ENCODE peak calls at places on chromosomes 1 and 21, in eight cellular contexts. One of them, this sample, is unnamed.

GRCh38 chr1:50023292-50024159 is at the start of gene AGBL4:
- DNase-seq in CD8-positive, alpha-beta T cell: no peak
- DNase-seq in IMR-90: no peak
- DNase-seq in PC-3: peak
- DNase-seq in left ventricle myocardium inferior: peak
- DNase-seq in body of pancreas: peak
- DNase-seq in HFF-Myc: no peak
- DNase-seq in cardiac fibroblast: peak
- DNase-seq in this sample: peak

GRCh38 chr1:100353073-100353801 is 931 bp downstream of the CDC14A start:
- DNase-seq in CD8-positive, alpha-beta T cell: peak
- DNase-seq in IMR-90: no peak
- DNase-seq in PC-3: no peak
- DNase-seq in left ventricle myocardium inferior: no peak
- DNase-seq in body of pancreas: peak
- DNase-seq in HFF-Myc: no peak
- DNase-seq in cardiac fibroblast: no peak
- DNase-seq in this sample: no peak

GRCh38 chr21:41580758-41581554 is 73.0 kb upstream of the TMPRSS2 start:
- DNase-seq in CD8-positive, alpha-beta T cell: no peak
- DNase-seq in IMR-90: no peak
- DNase-seq in PC-3: peak
- DNase-seq in left ventricle myocardium inferior: no peak
- DNase-seq in body of pancreas: no peak
- DNase-seq in HFF-Myc: no peak
- DNase-seq in cardiac fibroblast: no peak
- DNase-seq in this sample: no peak

GRCh38 chr1:46557403-46557802 is 6.0 kb upstream of the KNCN start:
- DNase-seq in CD8-positive, alpha-beta T cell: no peak
- DNase-seq in IMR-90: no peak
- DNase-seq in PC-3: no peak
- DNase-seq in left ventricle myocardium inferior: no peak
- DNase-seq in body of pancreas: no peak
- DNase-seq in HFF-Myc: no peak
- DNase-seq in cardiac fibroblast: no peak
- DNase-seq in this sample: no peak

GRCh38 chr1:211756471-211757020 is 74.0 kb downstream of the LPGAT1 start:
- DNase-seq in CD8-positive, alpha-beta T cell: no peak
- DNase-seq in IMR-90: no peak
- DNase-seq in PC-3: no peak
- DNase-seq in left ventricle myocardium inferior: no peak
- DNase-seq in body of pancreas: no peak
- DNase-seq in HFF-Myc: no peak
- DNase-seq in cardiac fibroblast: no peak
- DNase-seq in this sample: no peak

GRCh38 chr1:177780096-177780700 is 189.7 kb downstream of the SEC16B start:
- DNase-seq in CD8-positive, alpha-beta T cell: no peak
- DNase-seq in IMR-90: peak
- DNase-seq in PC-3: peak
- DNase-seq in left ventricle myocardium inferior: no peak
- DNase-seq in body of pancreas: peak
- DNase-seq in HFF-Myc: peak
- DNase-seq in cardiac fibroblast: peak
- DNase-seq in this sample: peak

GRCh38 chr21:26743524-26743923 is 101.7 kb downstream of the ADAMTS1 start:
- DNase-seq in CD8-positive, alpha-beta T cell: no peak
- DNase-seq in IMR-90: no peak
- DNase-seq in PC-3: no peak
- DNase-seq in left ventricle myocardium inferior: no peak
- DNase-seq in body of pancreas: no peak
- DNase-seq in HFF-Myc: no peak
- DNase-seq in cardiac fibroblast: no peak
- DNase-seq in this sample: no peak

GRCh38 chr1:39063775-39064174 is 37.6 kb downstream of the NDUFS5 start:
- DNase-seq in CD8-positive, alpha-beta T cell: no peak
- DNase-seq in IMR-90: no peak
- DNase-seq in PC-3: no peak
- DNase-seq in left ventricle myocardium inferior: no peak
- DNase-seq in body of pancreas: no peak
- DNase-seq in HFF-Myc: no peak
- DNase-seq in cardiac fibroblast: peak
- DNase-seq in this sample: no peak

GRCh38 chr1:21216835-21217811 is 40.4 kb upstream of the EIF4G3 start:
- DNase-seq in CD8-positive, alpha-beta T cell: peak
- DNase-seq in IMR-90: peak
- DNase-seq in PC-3: peak
- DNase-seq in left ventricle myocardium inferior: no peak
- DNase-seq in body of pancreas: peak
- DNase-seq in HFF-Myc: no peak
- DNase-seq in cardiac fibroblast: peak
- DNase-seq in this sample: peak

GRCh38 chr1:224503161-224504118 is 68.8 kb upstream of the WDR26 start:
- DNase-seq in CD8-positive, alpha-beta T cell: no peak
- DNase-seq in IMR-90: peak
- DNase-seq in PC-3: peak
- DNase-seq in left ventricle myocardium inferior: peak
- DNase-seq in body of pancreas: peak
- DNase-seq in HFF-Myc: no peak
- DNase-seq in cardiac fibroblast: peak
- DNase-seq in this sample: peak

GRCh38 chr1:159900086-159900680 is at the start of gene CFAP45:
- DNase-seq in CD8-positive, alpha-beta T cell: no peak
- DNase-seq in IMR-90: peak
- DNase-seq in PC-3: peak
- DNase-seq in left ventricle myocardium inferior: peak
- DNase-seq in body of pancreas: peak
- DNase-seq in HFF-Myc: no peak
- DNase-seq in cardiac fibroblast: peak
- DNase-seq in this sample: peak

GRCh38 chr1:201016943-201017827 is 6.3 kb downstream of the KIF21B start:
- DNase-seq in CD8-positive, alpha-beta T cell: no peak
- DNase-seq in IMR-90: no peak
- DNase-seq in PC-3: no peak
- DNase-seq in left ventricle myocardium inferior: no peak
- DNase-seq in body of pancreas: no peak
- DNase-seq in HFF-Myc: no peak
- DNase-seq in cardiac fibroblast: no peak
- DNase-seq in this sample: no peak

GRCh38 chr1:1150100-1150499 is 23.6 kb upstream of the TTLL10 start:
- DNase-seq in CD8-positive, alpha-beta T cell: no peak
- DNase-seq in IMR-90: no peak
- DNase-seq in PC-3: peak
- DNase-seq in left ventricle myocardium inferior: no peak
- DNase-seq in body of pancreas: no peak
- DNase-seq in HFF-Myc: no peak
- DNase-seq in cardiac fibroblast: no peak
- DNase-seq in this sample: no peak

GRCh38 chr21:46622226-46622625 is 13.2 kb upstream of the PRMT2 start:
- DNase-seq in CD8-positive, alpha-beta T cell: peak
- DNase-seq in IMR-90: no peak
- DNase-seq in PC-3: no peak
- DNase-seq in left ventricle myocardium inferior: peak
- DNase-seq in body of pancreas: peak
- DNase-seq in HFF-Myc: no peak
- DNase-seq in cardiac fibroblast: peak
- DNase-seq in this sample: no peak

GRCh38 chr1:46520063-46520911 is 30.7 kb downstream of the DMBX1 start:
- DNase-seq in CD8-positive, alpha-beta T cell: no peak
- DNase-seq in IMR-90: peak
- DNase-seq in PC-3: peak
- DNase-seq in left ventricle myocardium inferior: no peak
- DNase-seq in body of pancreas: no peak
- DNase-seq in HFF-Myc: no peak
- DNase-seq in cardiac fibroblast: peak
- DNase-seq in this sample: peak

GRCh38 chr1:199546323-199546722 is 481.2 kb upstream of the NR5A2 start:
- DNase-seq in CD8-positive, alpha-beta T cell: no peak
- DNase-seq in IMR-90: peak
- DNase-seq in PC-3: peak
- DNase-seq in left ventricle myocardium inferior: no peak
- DNase-seq in body of pancreas: no peak
- DNase-seq in HFF-Myc: no peak
- DNase-seq in cardiac fibroblast: no peak
- DNase-seq in this sample: peak

GRCh38 chr1:66676616-66677298 is 75.5 kb upstream of the DYNLT5 start:
- DNase-seq in CD8-positive, alpha-beta T cell: no peak
- DNase-seq in IMR-90: peak
- DNase-seq in PC-3: no peak
- DNase-seq in left ventricle myocardium inferior: no peak
- DNase-seq in body of pancreas: peak
- DNase-seq in HFF-Myc: no peak
- DNase-seq in cardiac fibroblast: peak
- DNase-seq in this sample: peak

GRCh38 chr1:56898888-56899287 is 44.3 kb downstream of the C8A start:
- DNase-seq in CD8-positive, alpha-beta T cell: no peak
- DNase-seq in IMR-90: no peak
- DNase-seq in PC-3: no peak
- DNase-seq in left ventricle myocardium inferior: no peak
- DNase-seq in body of pancreas: no peak
- DNase-seq in HFF-Myc: no peak
- DNase-seq in cardiac fibroblast: no peak
- DNase-seq in this sample: no peak

GRCh38 chr1:47374501-47374900 is 40.9 kb downstream of the CMPK1 start:
- DNase-seq in CD8-positive, alpha-beta T cell: no peak
- DNase-seq in IMR-90: peak
- DNase-seq in PC-3: no peak
- DNase-seq in left ventricle myocardium inferior: no peak
- DNase-seq in body of pancreas: no peak
- DNase-seq in HFF-Myc: no peak
- DNase-seq in cardiac fibroblast: no peak
- DNase-seq in this sample: no peak

GRCh38 chr1:237012789-237013383 is 8.6 kb upstream of the MT1HL1 start:
- DNase-seq in CD8-positive, alpha-beta T cell: no peak
- DNase-seq in IMR-90: no peak
- DNase-seq in PC-3: peak
- DNase-seq in left ventricle myocardium inferior: peak
- DNase-seq in body of pancreas: peak
- DNase-seq in HFF-Myc: no peak
- DNase-seq in cardiac fibroblast: peak
- DNase-seq in this sample: no peak

GRCh38 chr1:45334308-45335245 is 5.4 kb upstream of the TOE1 start:
- DNase-seq in CD8-positive, alpha-beta T cell: no peak
- DNase-seq in IMR-90: peak
- DNase-seq in PC-3: peak
- DNase-seq in left ventricle myocardium inferior: peak
- DNase-seq in body of pancreas: peak
- DNase-seq in HFF-Myc: no peak
- DNase-seq in cardiac fibroblast: peak
- DNase-seq in this sample: no peak

GRCh38 chr1:72570815-72571214 is 288.5 kb upstream of the NEGR1 start:
- DNase-seq in CD8-positive, alpha-beta T cell: no peak
- DNase-seq in IMR-90: no peak
- DNase-seq in PC-3: no peak
- DNase-seq in left ventricle myocardium inferior: no peak
- DNase-seq in body of pancreas: no peak
- DNase-seq in HFF-Myc: no peak
- DNase-seq in cardiac fibroblast: no peak
- DNase-seq in this sample: no peak

GRCh38 chr1:85824066-85824835 is 116.0 kb upstream of the ZNHIT6 start:
- DNase-seq in CD8-positive, alpha-beta T cell: no peak
- DNase-seq in IMR-90: no peak
- DNase-seq in PC-3: peak
- DNase-seq in left ventricle myocardium inferior: no peak
- DNase-seq in body of pancreas: no peak
- DNase-seq in HFF-Myc: no peak
- DNase-seq in cardiac fibroblast: no peak
- DNase-seq in this sample: no peak

GRCh38 chr1:27438621-27439061 is 46.2 kb downstream of the GPR3 start:
- DNase-seq in CD8-positive, alpha-beta T cell: no peak
- DNase-seq in IMR-90: no peak
- DNase-seq in PC-3: no peak
- DNase-seq in left ventricle myocardium inferior: no peak
- DNase-seq in body of pancreas: no peak
- DNase-seq in HFF-Myc: no peak
- DNase-seq in cardiac fibroblast: no peak
- DNase-seq in this sample: no peak
- TF ChIP-seq CTCF in CD8-positive, alpha-beta T cell: no peak
- TF ChIP-seq CTCF in IMR-90: no peak
- TF ChIP-seq CTCF in PC-3: no peak
- TF ChIP-seq CTCF in left ventricle myocardium inferior: no peak
- TF ChIP-seq CTCF in body of pancreas: no peak
- TF ChIP-seq CTCF in HFF-Myc: no peak
- TF ChIP-seq CTCF in cardiac fibroblast: no peak
- TF ChIP-seq CTCF in this sample: no peak

DNA sequence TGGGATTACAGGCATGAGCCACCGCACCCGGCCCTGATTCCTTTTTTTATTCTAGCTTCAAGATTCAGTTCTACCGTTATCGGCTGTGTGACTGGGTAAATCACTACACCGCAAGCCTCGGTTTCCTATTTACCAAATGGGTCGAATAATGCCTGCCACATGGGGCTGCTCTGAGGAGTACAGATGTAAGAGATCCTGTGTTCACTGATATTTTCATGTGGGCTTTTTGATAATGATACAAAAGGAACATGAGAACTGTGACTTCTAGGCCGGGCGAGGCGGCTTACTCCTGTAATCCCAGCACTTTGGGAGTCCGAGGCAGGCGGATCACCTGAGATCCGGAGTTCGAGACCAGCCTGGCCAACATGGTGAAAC is 695 bp upstream of the PSMB4 start:
- DNase-seq in CD8-positive, alpha-beta T cell: peak
- DNase-seq in IMR-90: no peak
- DNase-seq in PC-3: no peak
- DNase-seq in left ventricle myocardium inferior: no peak
- DNase-seq in body of pancreas: no peak
- DNase-seq in HFF-Myc: no peak
- DNase-seq in cardiac fibroblast: no peak
- DNase-seq in this sample: no peak
- H3K4me3 ChIP-seq in CD8-positive, alpha-beta T cell: peak
- H3K4me3 ChIP-seq in IMR-90: no peak
- H3K4me3 ChIP-seq in PC-3: peak
- H3K4me3 ChIP-seq in left ventricle myocardium inferior: peak
- H3K4me3 ChIP-seq in body of pancreas: no peak
- H3K4me3 ChIP-seq in HFF-Myc: peak
- H3K4me3 ChIP-seq in cardiac fibroblast: peak
- H3K4me3 ChIP-seq in this sample: peak

GRCh38 chr1:233025156-233025555 is 74.7 kb downstream of the NTPCR start:
- DNase-seq in CD8-positive, alpha-beta T cell: no peak
- DNase-seq in IMR-90: peak
- DNase-seq in PC-3: peak
- DNase-seq in left ventricle myocardium inferior: peak
- DNase-seq in body of pancreas: peak
- DNase-seq in HFF-Myc: no peak
- DNase-seq in cardiac fibroblast: peak
- DNase-seq in this sample: no peak
- TF ChIP-seq CTCF in CD8-positive, alpha-beta T cell: no peak
- TF ChIP-seq CTCF in IMR-90: peak
- TF ChIP-seq CTCF in PC-3: peak
- TF ChIP-seq CTCF in left ventricle myocardium inferior: peak
- TF ChIP-seq CTCF in body of pancreas: peak
- TF ChIP-seq CTCF in HFF-Myc: peak
- TF ChIP-seq CTCF in cardiac fibroblast: peak
- TF ChIP-seq CTCF in this sample: peak

DNA sequence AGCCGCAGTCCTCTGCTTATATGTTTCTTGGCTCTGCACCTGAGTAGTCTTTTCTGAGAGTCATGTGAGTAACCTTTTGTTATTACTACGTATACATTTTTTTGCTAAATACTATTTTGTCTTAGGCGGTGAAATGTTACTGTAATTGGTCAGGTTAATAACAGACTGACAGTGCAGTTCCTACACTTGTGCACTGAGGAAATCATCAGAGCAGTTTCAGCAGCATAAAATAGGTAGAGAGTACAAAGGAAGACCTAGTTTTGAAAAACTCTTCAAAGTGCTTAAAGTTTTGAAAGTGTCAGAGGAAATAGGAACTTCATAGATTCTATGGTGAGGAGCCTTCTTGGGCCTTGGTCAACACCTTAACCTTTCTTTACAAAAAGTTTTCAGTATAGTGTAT is 11.1 kb downstream of the ATF6 start:
- DNase-seq in CD8-positive, alpha-beta T cell: no peak
- DNase-seq in IMR-90: no peak
- DNase-seq in PC-3: no peak
- DNase-seq in left ventricle myocardium inferior: no peak
- DNase-seq in body of pancreas: no peak
- DNase-seq in HFF-Myc: no peak
- DNase-seq in cardiac fibroblast: no peak
- DNase-seq in this sample: no peak
- H3K4me3 ChIP-seq in CD8-positive, alpha-beta T cell: no peak
- H3K4me3 ChIP-seq in IMR-90: no peak
- H3K4me3 ChIP-seq in PC-3: no peak
- H3K4me3 ChIP-seq in left ventricle myocardium inferior: no peak
- H3K4me3 ChIP-seq in body of pancreas: no peak
- H3K4me3 ChIP-seq in HFF-Myc: no peak
- H3K4me3 ChIP-seq in cardiac fibroblast: no peak
- H3K4me3 ChIP-seq in this sample: no peak

This sample was measured in foreskin fibroblast.